ENCODE peak calls at places on chromosomes 12 and 14, in five cellular contexts. I, P, W, O and Y are unnamed samples.
A peak's percentile ranks its signal among the peaks of the same experiment; 100 is the strongest.

GRCh38 chr14:90558041-90558982 is 161.5 kb downstream of the CALM1 start:
- DNase-seq in W (no peak), O (no peak), I (no peak), P (no peak), Y (no peak)

GRCh38 chr12:94172031-94172430 is 23.7 kb downstream of the PLXNC1 start:
- DNase-seq in I (peak; percentile 91), W (no peak), O (no peak), P (peak; percentile 73), Y (no peak)

GRCh38 chr14:66992776-66993175 is 196.5 kb upstream of the GARIN2 start:
- DNase-seq in W (no peak), P (no peak), O (no peak), I (no peak), Y (no peak)

GRCh38 chr12:11724888-11725310 is 75.4 kb downstream of the ETV6 start:
- DNase-seq in I (no peak), P (peak; percentile 56), O (no peak), W (peak; percentile 60), Y (no peak)

GRCh38 chr14:73732006-73732405 is 17.8 kb upstream of the PNMA1 start:
- DNase-seq in W (no peak), I (no peak), P (no peak), O (no peak), Y (no peak)

GRCh38 chr12:106648736-106649135 is 65.9 kb downstream of the RFX4 start:
- DNase-seq in O (no peak), I (no peak), W (no peak), P (no peak), Y (no peak)

GRCh38 chr14:71136386-71137060 is 229.3 kb downstream of the PCNX1 start:
- DNase-seq in I (peak; percentile 40), P (no peak), O (no peak), W (no peak), Y (no peak)

GRCh38 chr14:78232666-78233065 is 62.5 kb downstream of the NRXN3 start:
- DNase-seq in W (no peak), O (no peak), P (no peak), I (no peak), Y (peak; percentile 29)

GRCh38 chr14:78484002-78484401 is 313.8 kb downstream of the NRXN3 start:
- DNase-seq in W (no peak), P (no peak), O (no peak), I (no peak), Y (no peak)

GRCh38 chr12:128727999-128728398 is 95.8 kb downstream of the SLC15A4 start:
- DNase-seq in O (no peak), W (no peak), I (no peak), P (no peak), Y (no peak)

GRCh38 chr12:93778306-93778705 is 101.1 kb downstream of the CRADD start:
- DNase-seq in P (peak; percentile 95), I (no peak), W (no peak), O (no peak), Y (no peak)

GRCh38 chr12:49750027-49750977 is 8.9 kb downstream of the TMBIM6 start:
- DNase-seq in O (no peak), P (peak; percentile 70), I (no peak), W (peak; percentile 23), Y (no peak)

GRCh38 chr14:94542111-94542810 is 19.0 kb upstream of the SERPINA4 start:
- DNase-seq in O (no peak), P (peak; percentile 61), W (no peak), I (no peak), Y (no peak)

GRCh38 chr12:68804654-68805591 is 3.1 kb upstream of the MDM2 start:
- DNase-seq in P (no peak), I (no peak), W (no peak), O (no peak), Y (no peak)

GRCh38 chr14:77580964-77581505 is 35.4 kb downstream of the SPTLC2 start:
- DNase-seq in W (no peak), I (peak; percentile 6), O (peak; percentile 63), P (peak; percentile 53), Y (no peak)

GRCh38 chr12:132064641-132065040 is 79.5 kb downstream of the DDX51 start:
- DNase-seq in P (no peak), I (no peak), W (no peak), O (no peak), Y (no peak)

GRCh38 chr12:75315518-75315917 is 14.6 kb downstream of the CAPS2 start:
- DNase-seq in W (no peak), P (peak; percentile 41), I (no peak), O (no peak), Y (no peak)

GRCh38 chr14:88005050-88005481 is at the start of gene GPR65:
- DNase-seq in O (peak; percentile 23), P (peak; percentile 45), W (no peak), I (no peak), Y (no peak)

GRCh38 chr14:102231476-102232347 is 73.3 kb downstream of the MOK start:
- DNase-seq in W (no peak), P (no peak), I (no peak), O (no peak), Y (no peak)

GRCh38 chr12:106583578-106584103 is 837 bp downstream of the RFX4 start:
- DNase-seq in W (peak; percentile 29), I (no peak), P (peak; percentile 22), O (no peak), Y (no peak)

GRCh38 chr14:96105089-96105920 is 66.1 kb downstream of the C14orf132 start:
- DNase-seq in I (no peak), O (no peak), W (no peak), P (no peak), Y (no peak)

GRCh38 chr12:50734409-50735263 is 29.3 kb upstream of the ATF1 start:
- DNase-seq in P (peak; percentile 61), O (peak; percentile 22), W (peak; percentile 59), I (peak; percentile 33), Y (peak; percentile 37)

GRCh38 chr14:58740584-58740983 is 102.8 kb downstream of the DACT1 start:
- DNase-seq in W (no peak), O (no peak), I (no peak), P (no peak), Y (no peak)

GRCh38 chr12:77294016-77294415 is 228.6 kb upstream of the E2F7 start:
- DNase-seq in W (no peak), P (peak; percentile 24), I (no peak), O (no peak), Y (no peak)

GRCh38 chr14:104938436-104938835 is 13.8 kb downstream of the PLD4 start:
- DNase-seq in P (no peak), O (no peak), I (no peak), W (no peak), Y (no peak)

GRCh38 chr12:76083761-76084276 is 666 bp downstream of the NAP1L1 start:
- DNase-seq in W (peak; percentile 91), P (peak; percentile 67), I (peak; percentile 77), O (peak; percentile 82), Y (peak; percentile 87)

GRCh38 chr14:38129705-38130104 is 78.0 kb upstream of the SSTR1 start:
- DNase-seq in I (no peak), W (no peak), P (no peak), O (no peak), Y (no peak)

GRCh38 chr12:69908208-69908607 is 83.2 kb downstream of the MYRFL start:
- DNase-seq in I (no peak), W (no peak), P (peak; percentile 85), O (no peak), Y (no peak)

GRCh38 chr12:26287666-26288408 is 92.5 kb downstream of the SSPN start:
- DNase-seq in I (no peak), O (no peak), P (peak; percentile 20), W (no peak), Y (no peak)

GRCh38 chr14:102164241-102164641 is 24.5 kb downstream of the WDR20 start:
- DNase-seq in I (no peak), W (no peak), P (peak; percentile 59), O (no peak), Y (no peak)

GRCh38 chr12:20950248-20950647 is 139.7 kb downstream of the SLCO1B3 start:
- DNase-seq in I (peak; percentile 61), W (peak; percentile 52), O (peak; percentile 4), P (peak; percentile 37), Y (no peak)

GRCh38 chr12:24109381-24110039 is 160.0 kb upstream of the SOX5 start:
- DNase-seq in O (peak; percentile 46), P (peak; percentile 38), W (peak; percentile 19), I (peak; percentile 89), Y (no peak)

GRCh38 chr12:52082988-52083637 is 3.6 kb downstream of the SMIM41 start:
- DNase-seq in O (peak; percentile 87), P (peak; percentile 53), W (peak; percentile 69), I (peak; percentile 46), Y (peak; percentile 77)

GRCh38 chr12:21694660-21695059 is 37.0 kb upstream of the LDHB start:
- DNase-seq in W (no peak), P (no peak), I (no peak), O (no peak), Y (no peak)

GRCh38 chr12:32533971-32534590 is 134.7 kb downstream of the FGD4 start:
- DNase-seq in P (peak; percentile 88), I (peak; percentile 89), W (peak; percentile 67), O (peak; percentile 26), Y (peak; percentile 42)

GRCh38 chr12:50344245-50344644 is 52.2 kb downstream of the FAM186A start:
- DNase-seq in O (no peak), P (no peak), I (no peak), W (no peak), Y (no peak)

GRCh38 chr12:105107497-105108371 is at the start of gene WASHC4:
- DNase-seq in I (peak; percentile 95), W (peak; percentile 96), O (peak; percentile 98), P (peak; percentile 91), Y (peak; percentile 96)

GRCh38 chr14:33941727-33942126 is 9.1 kb downstream of the EGLN3 start:
- DNase-seq in I (no peak), W (no peak), O (no peak), P (no peak), Y (no peak)
- TF ChIP-seq CTCF in I (no peak), W (no peak), O (no peak), P (no peak), Y (no peak)

GRCh38 chr14:30906752-30907658 is 32.6 kb downstream of the COCH start:
- DNase-seq in I (no peak), O (no peak), P (peak; percentile 57), W (no peak), Y (no peak)
- TF ChIP-seq CTCF in I (peak; percentile 32), O (peak; percentile 46), P (peak; percentile 44), W (peak; percentile 34), Y (no peak)

GRCh38 chr12:127293507-127294310 is 973.3 kb upstream of the TMEM132C start:
- DNase-seq in P (peak; percentile 68), O (no peak), I (peak; percentile 41), W (peak; percentile 61), Y (peak; percentile 60)
- TF ChIP-seq CTCF in P (peak; percentile 76), O (peak; percentile 39), I (peak; percentile 67), W (peak; percentile 57), Y (peak; percentile 49)

GRCh38 chr12:56190695-56191155 is 1.4 kb upstream of the SMARCC2 start:
- DNase-seq in W (no peak), O (no peak), P (no peak), I (no peak), Y (no peak)
- TF ChIP-seq CTCF in W (no peak), O (no peak), P (no peak), I (no peak), Y (no peak)